ENCODE peak calls at places on chromosomes 12 and 14, in nine cellular contexts. A, P, H, X, O, S, D, U and Z are unnamed samples.

GRCh38 chr14:105108516-105108864 is 43.3 kb upstream of the GPR132 start:
- DNase-seq in A (no peak), P (no peak), H (no peak), X (no peak), O (no peak), S (no peak), D (no peak), U (no peak), Z (no peak)

GRCh38 chr14:50836515-50836914 is 5.6 kb upstream of the NIN start:
- DNase-seq in A (no peak), P (no peak), H (no peak), X (no peak), O (no peak), S (no peak), D (no peak), U (no peak), Z (no peak)

GRCh38 chr14:51715250-51715649 is 63.5 kb downstream of the FRMD6 start:
- DNase-seq in A (no peak), P (no peak), H (no peak), X (no peak), O (no peak), S (no peak), D (no peak), U (no peak), Z (no peak)

GRCh38 chr12:116080415-116080814 is 197.1 kb downstream of the MED13L start:
- DNase-seq in A (no peak), P (no peak), H (no peak), X (no peak), O (no peak), S (no peak), D (no peak), U (no peak), Z (no peak)

GRCh38 chr12:88896958-88897357 is 316.7 kb upstream of the KITLG start:
- DNase-seq in A (no peak), P (no peak), H (no peak), X (no peak), O (no peak), S (no peak), D (no peak), U (no peak), Z (no peak)

GRCh38 chr14:83611906-83612305 is 1918.0 kb upstream of the FLRT2 start:
- DNase-seq in A (no peak), P (no peak), H (no peak), X (no peak), O (no peak), S (no peak), D (no peak), U (no peak), Z (no peak)

GRCh38 chr14:103402700-103403099 is 17.5 kb downstream of the MARK3 start:
- DNase-seq in A (no peak), P (no peak), H (no peak), X (no peak), O (peak; percentile 66), S (no peak), D (no peak), U (no peak), Z (no peak)

GRCh38 chr12:89960607-89961394 is 252.2 kb upstream of the ATP2B1 start:
- DNase-seq in A (no peak), P (no peak), H (no peak), X (peak; percentile 22), O (peak; percentile 43), S (peak; percentile 83), D (no peak), U (no peak), Z (no peak)

GRCh38 chr12:93580682-93581081 is 8.2 kb downstream of the SOCS2 start:
- DNase-seq in A (no peak), P (no peak), H (no peak), X (no peak), O (no peak), S (no peak), D (no peak), U (no peak), Z (no peak)

GRCh38 chr14:55803506-55804197 is 223.6 kb downstream of the KTN1 start:
- DNase-seq in A (no peak), P (no peak), H (no peak), X (no peak), O (peak; percentile 56), S (peak; percentile 65), D (no peak), U (no peak), Z (no peak)

GRCh38 chr12:39897315-39897714 is 208.6 kb downstream of the SLC2A13 start:
- DNase-seq in A (no peak), P (no peak), H (no peak), X (no peak), O (no peak), S (no peak), D (no peak), U (no peak), Z (no peak)